ENCODE peak calls at places on chromosomes 7 and 10, in five cellular contexts. V is prostate gland, O is AG04450, Z is lung, W is uterus. I is an unnamed sample.

GRCh38 chr10:36248314-36248981 is 606.4 kb upstream of the FZD8 start:
- DNase-seq in V (no peak), O (no peak), Z (no peak), W (no peak), I (no peak)

GRCh38 chr10:71849461-71849908 is 1.6 kb downstream of the PSAP start:
- DNase-seq in V (no peak), O (no peak), Z (no peak), W (no peak), I (no peak)

GRCh38 chr7:44891791-44892190 is 6.5 kb upstream of the PURB start:
- DNase-seq in V (no peak), O (no peak), Z (no peak), W (no peak), I (no peak)

GRCh38 chr10:101450277-101451080 is 96.5 kb downstream of the BTRC start:
- DNase-seq in V (no peak), O (no peak), Z (no peak), W (no peak), I (no peak)

GRCh38 chr10:63573068-63573697 is 52.0 kb downstream of the REEP3 start:
- DNase-seq in V (no peak), O (peak; percentile 66), Z (no peak), W (no peak), I (peak; percentile 87)

GRCh38 chr10:20118119-20118518 is 301.9 kb downstream of the PLXDC2 start:
- DNase-seq in V (no peak), O (no peak), Z (no peak), W (no peak), I (no peak)

GRCh38 chr7:129777195-129777844 is 165.8 kb downstream of the NRF1 start:
- DNase-seq in V (no peak), O (no peak), Z (no peak), W (no peak), I (no peak)

GRCh38 chr7:116571037-116571436 is 46.2 kb downstream of the CAV1 start:
- DNase-seq in V (no peak), O (no peak), Z (no peak), W (no peak), I (peak; percentile 88)

GRCh38 chr7:102450242-102450641 is 14.4 kb downstream of the ALKBH4 start:
- DNase-seq in V (no peak), O (no peak), Z (no peak), W (no peak), I (no peak)

GRCh38 chr10:47419421-47419820 is 35.3 kb upstream of the ZNF488 start:
- DNase-seq in V (no peak), O (no peak), Z (no peak), W (no peak), I (no peak)

GRCh38 chr7:158007697-158008257 is 579.8 kb downstream of the PTPRN2 start:
- DNase-seq in V (no peak), O (no peak), Z (no peak), W (no peak), I (no peak)

GRCh38 chr7:70775570-70776156 is 356.3 kb upstream of the GALNT17 start:
- DNase-seq in V (no peak), O (no peak), Z (no peak), W (no peak), I (peak; percentile 38)

GRCh38 chr10:110546077-110546476 is 21.4 kb upstream of the SMC3 start:
- DNase-seq in V (no peak), O (no peak), Z (no peak), W (no peak), I (peak; percentile 31)

GRCh38 chr7:55130079-55130476 is 111.3 kb downstream of the EGFR start:
- DNase-seq in V (no peak), O (no peak), Z (no peak), W (no peak), I (peak; percentile 53)

GRCh38 chr10:52720018-52720417 is 52.6 kb downstream of the MBL2 start:
- DNase-seq in V (no peak), O (no peak), Z (no peak), W (no peak), I (no peak)

GRCh38 chr10:71585579-71586092 is 133.9 kb downstream of the C10orf105 start:
- DNase-seq in V (no peak), O (no peak), Z (no peak), W (no peak), I (peak; percentile 67)

GRCh38 chr7:16393862-16394422 is 27.4 kb downstream of the CRPPA start:
- DNase-seq in V (no peak), O (no peak), Z (no peak), W (no peak), I (no peak)

GRCh38 chr10:11476035-11476434 is 135.4 kb downstream of the USP6NL start:
- DNase-seq in V (no peak), O (no peak), Z (no peak), W (no peak), I (no peak)

GRCh38 chr7:2800923-2801682 is 43.0 kb downstream of the GNA12 start:
- DNase-seq in V (no peak), O (no peak), Z (no peak), W (peak; percentile 56), I (peak; percentile 84)

GRCh38 chr7:70681111-70681846 is 450.7 kb upstream of the GALNT17 start:
- DNase-seq in V (no peak), O (no peak), Z (no peak), W (no peak), I (no peak)

GRCh38 chr10:944034-944831 is 12.7 kb upstream of the LARP4B start:
- DNase-seq in V (no peak), O (no peak), Z (peak; percentile 58), W (peak; percentile 26), I (peak; percentile 21)

GRCh38 chr7:67423058-67423457 is 426.4 kb downstream of the TYW1 start:
- DNase-seq in V (no peak), O (no peak), Z (no peak), W (no peak), I (peak; percentile 2)

GRCh38 chr10:111072232-111072631 is 4.6 kb upstream of the ADRA2A start:
- DNase-seq in V (no peak), O (no peak), Z (no peak), W (no peak), I (no peak)

GRCh38 chr10:108787932-108788331 is 1135.4 kb downstream of the XPNPEP1 start:
- DNase-seq in V (no peak), O (no peak), Z (no peak), W (no peak), I (peak; percentile 50)

GRCh38 chr10:89582022-89582421 is 46.6 kb upstream of the SLC16A12 start:
- DNase-seq in V (no peak), O (no peak), Z (no peak), W (no peak), I (no peak)

GRCh38 chr7:25289522-25289921 is 61.2 kb upstream of the NPVF start:
- DNase-seq in V (no peak), O (no peak), Z (no peak), W (no peak), I (no peak)

GRCh38 chr7:19916011-19916410 is 142.6 kb upstream of the TMEM196 start:
- DNase-seq in V (no peak), O (no peak), Z (no peak), W (no peak), I (no peak)

GRCh38 chr10:104026762-104027161 is 58.9 kb downstream of the COL17A1 start:
- DNase-seq in V (no peak), O (no peak), Z (no peak), W (no peak), I (no peak)

GRCh38 chr10:104028823-104029527 is 56.7 kb downstream of the COL17A1 start:
- DNase-seq in V (no peak), O (no peak), Z (no peak), W (no peak), I (no peak)

GRCh38 chr10:104025524-104025923 is 58.6 kb downstream of the SLK start:
- DNase-seq in V (no peak), O (no peak), Z (no peak), W (no peak), I (no peak)

GRCh38 chr10:104029528-104029875 is 56.2 kb downstream of the COL17A1 start:
- DNase-seq in V (no peak), O (no peak), Z (no peak), W (peak; percentile 73), I (no peak)

DNA sequence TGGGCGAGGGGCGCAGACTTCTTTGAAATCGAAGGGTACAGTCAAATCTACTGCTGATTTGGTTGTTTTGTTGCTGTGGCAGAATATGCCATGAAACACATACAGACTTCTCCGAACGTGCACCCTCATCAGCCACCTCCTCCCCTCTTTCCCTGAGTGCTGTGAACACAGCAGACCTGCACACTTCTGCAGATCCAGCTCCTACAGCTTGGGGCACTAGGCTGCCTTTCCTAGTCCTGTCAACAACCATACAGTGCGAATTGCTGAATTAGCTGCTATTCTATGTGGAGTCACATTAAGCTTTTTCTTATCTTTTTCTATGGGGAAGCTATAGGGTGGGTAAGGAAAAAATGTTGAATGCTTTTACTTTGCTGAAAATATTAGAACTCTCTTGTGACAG is 57.5 kb downstream of the COL17A1 start:
- DNase-seq in V (no peak), O (no peak), Z (no peak), W (no peak), I (no peak)
- TF ChIP-seq CTCF in V (no peak), O (peak; percentile 50), Z (no peak), W (peak; percentile 19), I (peak; percentile 53)

GRCh38 chr10:28381903-28382347 is 79.1 kb upstream of the MPP7 start:
- DNase-seq in V (peak; percentile 85), O (peak; percentile 81), Z (peak; percentile 86), W (peak; percentile 81), I (peak; percentile 88)
- H3K4me3 ChIP-seq in V (no peak overlapping the region), O (no peak overlapping the region), Z (no peak overlapping the region), W (no peak overlapping the region), I (no peak overlapping the region)

GRCh38 chr7:135499818-135500217 is 10.1 kb downstream of the CNOT4 start:
- DNase-seq in V (no peak), O (no peak), Z (no peak), W (no peak), I (no peak)

GRCh38 chr7:135501402-135501801 is 8.5 kb downstream of the CNOT4 start:
- DNase-seq in V (no peak), O (no peak), Z (no peak), W (no peak), I (no peak)
- TF ChIP-seq CTCF in V (no peak), O (peak; percentile 27), Z (no peak), W (no peak), I (no peak)

GRCh38 chr10:128063736-128064614 is 62.2 kb downstream of the MKI67 start:
- DNase-seq in V (peak; percentile 47), O (no peak), Z (no peak), W (no peak), I (no peak)
- H3K4me3 ChIP-seq in V (no peak overlapping the region), O (no peak overlapping the region), Z (no peak overlapping the region), W (no peak overlapping the region), I (no peak overlapping the region)

I was measured in astrocyte of the spinal cord.